ENCODE peak calls at places on chromosomes 7 and 10, in eight cellular contexts. J is AG10803, X is endothelial cell, M is dorsolateral prefrontal cortex, T is pancreas, E is endothelial cell of umbilical vein, R is ovary, G is OCI-LY7. A is an unnamed sample.

GRCh38 chr7:26151953-26152781 is at the start of gene NFE2L3:
- DNase-seq in R (peak), J (peak), X (peak), G (peak), E (peak), T (peak), M (peak), A (peak)

GRCh38 chr7:136617176-136617575 is 251.3 kb upstream of the CHRM2 start:
- DNase-seq in X (no peak), R (no peak), T (no peak), M (no peak), E (no peak), J (no peak), G (no peak), A (no peak)

GRCh38 chr10:129531195-129531968 is 64.3 kb downstream of the MGMT start:
- DNase-seq in J (peak), R (no peak), X (no peak), M (no peak), G (no peak), E (no peak), T (peak), A (no peak)

GRCh38 chr10:70634011-70634410 is 31.5 kb upstream of the PRF1 start:
- DNase-seq in T (no peak), J (no peak), E (no peak), R (no peak), X (no peak), G (no peak), M (no peak), A (no peak)

GRCh38 chr10:122127943-122128342 is 139.0 kb downstream of the TACC2 start:
- DNase-seq in X (no peak), E (peak), G (no peak), J (no peak), R (no peak), M (no peak), T (no peak), A (no peak)

GRCh38 chr7:158811894-158812293 is 17.4 kb downstream of the ESYT2 start:
- DNase-seq in M (no peak), X (no peak), E (no peak), R (no peak), J (peak), T (no peak), G (no peak), A (peak)

GRCh38 chr10:34479520-34480179 is 335.4 kb downstream of the PARD3 start:
- DNase-seq in G (no peak), J (no peak), R (no peak), M (no peak), X (no peak), E (no peak), T (no peak), A (no peak)

GRCh38 chr10:83212632-83213349 is 926.5 kb upstream of the GHITM start:
- DNase-seq in E (no peak), G (no peak), T (no peak), J (peak), X (no peak), R (no peak), M (no peak), A (no peak)

GRCh38 chr7:54542920-54543539 is 855 bp downstream of the VSTM2A start:
- DNase-seq in G (no peak), J (peak), E (peak), X (peak), M (no peak), T (no peak), R (no peak), A (peak)

GRCh38 chr7:6565655-6566054 is 11.6 kb upstream of the ZDHHC4 start:
- DNase-seq in J (no peak), G (no peak), R (no peak), X (no peak), T (no peak), E (no peak), M (no peak), A (no peak)

GRCh38 chr7:23893942-23894890 is 184.2 kb downstream of the STK31 start:
- DNase-seq in X (no peak), J (no peak), G (no peak), T (no peak), E (no peak), M (no peak), R (no peak), A (peak)

GRCh38 chr7:34058791-34059550 is 153.6 kb downstream of the BMPER start:
- DNase-seq in R (peak), J (peak), G (no peak), E (no peak), X (no peak), M (peak), T (no peak), A (no peak)

GRCh38 chr7:130409067-130409721 is 28.9 kb downstream of the CPA1 start:
- DNase-seq in T (no peak), G (no peak), J (peak), M (no peak), X (no peak), E (peak), R (no peak), A (no peak)

GRCh38 chr7:103630318-103630717 is 184.3 kb upstream of the SLC26A5 start:
- DNase-seq in X (no peak), R (no peak), T (no peak), M (no peak), G (no peak), E (no peak), J (peak), A (peak)

GRCh38 chr10:13810536-13810935 is 223.8 kb downstream of the PRPF18 start:
- DNase-seq in X (no peak), J (no peak), R (no peak), E (no peak), T (no peak), G (no peak), M (no peak), A (no peak)

GRCh38 chr10:6173203-6173602 is 29.5 kb upstream of the PFKFB3 start:
- DNase-seq in X (peak), J (no peak), G (peak), E (no peak), T (no peak), M (no peak), R (no peak), A (peak)

GRCh38 chr10:71516890-71517289 is 120.2 kb downstream of the CDH23 start:
- DNase-seq in M (no peak), J (no peak), G (no peak), R (no peak), E (no peak), T (no peak), X (no peak), A (no peak)

GRCh38 chr7:90563286-90563685 is 32.8 kb upstream of the CDK14 start:
- DNase-seq in J (peak), G (no peak), T (no peak), R (no peak), X (no peak), E (no peak), M (no peak), A (no peak)

GRCh38 chr7:47092331-47092730 is 489.6 kb downstream of the TNS3 start:
- DNase-seq in T (no peak), M (no peak), G (no peak), J (peak), R (no peak), E (no peak), X (no peak), A (no peak)

GRCh38 chr10:35606423-35606822 is 1.3 kb downstream of the GJD4 start:
- DNase-seq in J (peak), M (no peak), X (no peak), E (no peak), T (no peak), G (no peak), R (no peak), A (no peak)

GRCh38 chr7:30471205-30471604 is 7.4 kb downstream of the NOD1 start:
- DNase-seq in G (peak), R (peak), J (no peak), T (no peak), E (no peak), M (no peak), X (no peak), A (no peak)

GRCh38 chr10:75106242-75106641 is 5.2 kb upstream of the SAMD8 start:
- DNase-seq in T (no peak), M (no peak), E (no peak), J (no peak), X (no peak), G (no peak), R (no peak), A (no peak)

GRCh38 chr7:36691983-36692382 is 32.3 kb downstream of the AOAH start:
- DNase-seq in E (no peak), T (no peak), X (no peak), G (no peak), J (no peak), M (no peak), R (no peak), A (peak)

GRCh38 chr7:87510430-87510875 is 35.0 kb upstream of the ABCB4 start:
- DNase-seq in E (no peak), X (no peak), T (no peak), R (no peak), M (peak), J (no peak), G (no peak), A (no peak)

GRCh38 chr7:141411133-141411532 is 140.1 kb upstream of the AGK start:
- DNase-seq in M (no peak), G (no peak), E (no peak), R (no peak), X (no peak), T (no peak), J (no peak), A (no peak)

GRCh38 chr10:101006593-101007098 is 7.0 kb downstream of the LZTS2 start:
- DNase-seq in G (no peak), E (no peak), T (no peak), R (peak), X (no peak), J (no peak), M (no peak), A (no peak)

GRCh38 chr10:33749809-33750208 is 415.3 kb upstream of the NRP1 start:
- DNase-seq in E (no peak), G (no peak), J (no peak), T (no peak), R (no peak), X (no peak), M (no peak), A (no peak)

GRCh38 chr10:27819781-27820531 is 74.3 kb upstream of the MKX start:
- DNase-seq in X (no peak), J (peak), E (no peak), G (no peak), M (no peak), R (peak), T (peak), A (no peak)

GRCh38 chr10:33216661-33217427 is 117.6 kb downstream of the NRP1 start:
- DNase-seq in X (no peak), J (peak), M (no peak), T (no peak), E (peak), G (no peak), R (no peak), A (no peak)

GRCh38 chr10:49037187-49037586 is 78.1 kb downstream of the VSTM4 start:
- DNase-seq in J (no peak), E (no peak), G (no peak), T (no peak), X (no peak), M (no peak), R (no peak), A (peak)

DNA sequence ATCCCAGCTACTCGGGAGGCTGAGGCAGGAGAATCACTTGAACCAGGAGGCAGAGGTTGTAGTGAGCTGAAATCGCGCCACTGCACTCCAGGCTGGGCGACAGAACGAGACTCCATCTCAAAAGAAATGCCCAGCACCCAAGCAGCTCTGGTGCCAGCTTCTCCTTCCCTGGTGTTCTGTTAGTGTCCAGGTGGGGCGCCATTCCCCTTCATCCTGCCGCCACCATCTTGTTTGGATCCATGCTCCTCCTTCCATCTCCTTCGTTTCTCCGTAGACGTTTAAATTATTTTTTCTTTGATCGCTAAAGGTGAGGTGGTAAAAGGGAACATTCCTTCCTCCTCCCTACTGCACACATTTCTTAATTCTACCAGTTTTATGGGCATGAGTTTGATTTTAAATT is 30.3 kb downstream of the PROSER2 start:
- DNase-seq in M (no peak), E (no peak), G (peak), X (no peak), J (no peak), R (no peak), T (no peak), A (no peak)
- TF ChIP-seq CTCF in M (no peak), E (no peak), G (peak), X (peak), J (no peak), R (no peak), T (no peak), A (peak)

GRCh38 chr10:125742465-125742864 is 23.0 kb downstream of the EDRF1 start:
- DNase-seq in E (peak), J (peak), G (peak), R (no peak), M (no peak), X (no peak), T (no peak), A (peak)
- TF ChIP-seq CTCF in E (no peak), J (peak), G (peak), R (no peak), M (peak), X (peak), T (no peak), A (no peak)

GRCh38 chr10:119208553-119208940 is 1.2 kb downstream of the GRK5 start:
- DNase-seq in M (no peak), X (no peak), R (no peak), E (no peak), T (no peak), J (peak), G (peak), A (no peak)

GRCh38 chr10:119209050-119209735 is 1.8 kb downstream of the GRK5 start:
- DNase-seq in X (peak), J (peak), E (peak), T (peak), G (peak), M (peak), R (peak), A (peak)

GRCh38 chr10:119210633-119211032 is 3.3 kb downstream of the GRK5 start:
- DNase-seq in M (no peak), E (no peak), X (no peak), J (no peak), G (no peak), T (no peak), R (no peak), A (no peak)

GRCh38 chr10:119211176-119211575 is 3.8 kb downstream of the GRK5 start:
- DNase-seq in M (no peak), J (peak), R (no peak), T (no peak), X (no peak), E (peak), G (no peak), A (no peak)

GRCh38 chr10:119209736-119210355 is 2.5 kb downstream of the GRK5 start:
- DNase-seq in M (no peak), X (no peak), J (peak), R (no peak), E (peak), T (no peak), G (no peak), A (no peak)
- TF ChIP-seq CTCF in M (peak), X (peak), J (no peak), R (no peak), E (no peak), T (no peak), G (peak), A (no peak)

DNA sequence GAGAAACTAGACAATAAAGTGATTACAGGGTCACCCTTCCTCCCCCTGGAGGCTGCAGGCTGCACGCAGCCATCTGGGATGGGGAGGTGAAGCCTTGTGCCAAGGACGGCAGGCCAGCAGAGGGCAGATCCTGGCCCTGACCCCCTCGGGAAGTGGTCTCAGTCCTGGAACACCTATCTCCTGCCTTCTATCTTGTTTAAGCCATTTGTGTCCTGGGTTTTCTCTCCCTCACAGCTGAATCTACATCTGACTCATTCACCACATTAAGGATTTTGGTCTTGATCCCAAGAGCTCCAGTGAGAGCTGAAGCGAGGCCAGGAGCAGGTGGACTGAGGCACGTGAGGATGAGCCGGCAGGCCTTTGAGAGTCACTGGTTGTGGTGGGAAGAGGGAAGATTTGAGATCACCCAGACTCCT is 16.4 kb upstream of the PARP12 start:
- DNase-seq in G (peak), M (peak), R (peak), E (peak), J (peak), X (peak), T (no peak), A (peak)
- TF ChIP-seq CTCF in G (peak), M (no peak), R (no peak), E (no peak), J (peak), X (peak), T (no peak), A (peak)

GRCh38 chr7:37915438-37915837 is 1.2 kb downstream of the SFRP4 start:
- DNase-seq in M (no peak), T (no peak), E (no peak), G (no peak), J (no peak), R (no peak), X (no peak), A (peak)

GRCh38 chr7:37916017-37916672 is 472 bp downstream of the SFRP4 start:
- DNase-seq in R (peak), J (no peak), E (peak), G (no peak), T (peak), X (no peak), M (no peak), A (peak)

GRCh38 chr7:37918526-37918925 is 1.9 kb upstream of the SFRP4 start:
- DNase-seq in E (no peak), T (no peak), G (no peak), J (no peak), R (no peak), X (no peak), M (no peak), A (peak)

GRCh38 chr7:37920305-37920618 is 178 bp upstream of the EPDR1 start:
- DNase-seq in E (no peak), R (no peak), X (no peak), G (no peak), J (no peak), T (no peak), M (no peak), A (no peak)

DNA sequence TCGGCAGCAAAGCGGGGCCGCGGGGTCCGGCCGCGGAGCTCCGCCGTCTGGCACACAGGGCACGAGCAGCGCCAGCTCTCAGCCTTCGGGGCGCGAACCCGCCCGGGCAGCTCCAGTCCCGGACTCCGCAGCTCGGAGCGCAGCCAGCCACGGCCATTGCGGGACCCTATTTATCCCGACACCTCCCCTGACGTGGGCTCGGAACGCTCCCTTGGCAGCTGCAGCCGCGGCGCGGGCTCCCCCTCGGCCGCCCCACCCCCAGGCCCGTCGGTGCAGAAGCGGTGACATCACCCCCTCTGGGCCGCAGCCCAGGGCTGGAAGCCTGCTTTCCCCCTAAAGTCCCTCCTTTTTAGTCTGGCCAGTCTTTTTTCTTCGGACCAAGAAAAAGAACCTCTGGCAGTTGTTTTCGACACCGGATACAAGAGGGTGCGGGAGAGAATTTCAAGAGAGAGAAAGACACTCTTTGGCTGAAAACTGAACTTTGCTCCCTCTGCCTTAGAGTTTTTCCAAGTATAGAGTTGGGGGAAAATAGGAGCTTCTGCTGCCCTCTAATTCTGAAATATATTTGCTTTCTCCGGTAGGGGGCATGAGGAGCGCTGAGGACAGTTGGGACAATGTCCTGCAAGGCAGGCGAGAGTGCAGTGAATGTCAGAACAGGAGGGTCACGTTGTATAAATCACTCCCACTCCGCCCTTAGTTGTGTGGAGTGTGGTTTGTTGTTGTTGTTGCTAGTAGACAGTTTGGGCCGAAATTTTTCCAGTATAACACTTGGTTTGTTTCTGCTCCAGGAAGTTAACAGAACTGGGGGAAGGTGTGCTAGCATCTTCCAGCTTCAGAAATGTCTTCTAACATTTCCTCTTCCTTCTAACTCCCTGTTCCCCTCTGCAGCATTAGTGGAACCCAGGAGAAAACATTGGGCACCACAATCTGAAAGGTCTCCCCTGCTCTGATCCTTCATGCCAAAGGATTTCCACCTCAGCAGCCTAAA is at the start of gene SFRP4:
- DNase-seq in G (peak), E (peak), R (peak), J (peak), M (no peak), T (peak), X (peak), A (peak)
- TF ChIP-seq CTCF in G (peak), E (peak), R (peak), J (peak), M (peak), T (peak), X (peak), A (peak)

GRCh38 chr10:119129721-119130120 is 25.8 kb downstream of the DENND10 start:
- DNase-seq in E (no peak), T (no peak), M (no peak), R (no peak), X (no peak), G (no peak), J (no peak), A (no peak)
- TF ChIP-seq CTCF in E (no peak), T (no peak), M (no peak), R (no peak), X (no peak), G (no peak), J (no peak), A (no peak)